ENCODE peak calls at places on chromosomes 16 and 17, in five cellular contexts. F is SK-N-SH, E is K562, Q is HepG2, P is GM12878. K is an unnamed sample.
A peak's percentile ranks its signal among the peaks of the same experiment; 100 is the strongest.

GRCh38 chr17:21286771-21287702 is 2.5 kb downstream of the MAP2K3 start:
- DNase-seq in Q (peak; percentile 33), E (no peak), P (no peak), F (no peak), K (no peak)

GRCh38 chr17:29181226-29181625 is 1.0 kb upstream of the MYO18A start:
- DNase-seq in Q (no peak), E (no peak), P (no peak), F (no peak), K (no peak)

GRCh38 chr17:54172096-54172495 is 349.4 kb downstream of the KIF2B start:
- DNase-seq in P (no peak), F (no peak), Q (no peak), E (no peak), K (no peak)

GRCh38 chr16:46885960-46886763 is 2.0 kb downstream of the GPT2 start:
- DNase-seq in P (no peak), F (peak; percentile 41), Q (no peak), E (no peak), K (no peak)

GRCh38 chr16:82720414-82720813 is 93.6 kb downstream of the CDH13 start:
- DNase-seq in E (no peak), Q (no peak), P (no peak), F (no peak), K (no peak)

GRCh38 chr17:20187049-20187448 is 177.9 kb downstream of the SPECC1 start:
- DNase-seq in Q (no peak), E (no peak), F (no peak), P (no peak), K (no peak)

GRCh38 chr16:53457670-53458069 is 23.4 kb downstream of the RBL2 start:
- DNase-seq in E (no peak), F (no peak), Q (no peak), P (peak; percentile 92), K (no peak)

GRCh38 chr16:22369221-22369811 is 5.1 kb downstream of the CDR2 start:
- DNase-seq in E (no peak), F (no peak), P (no peak), Q (peak; percentile 78), K (no peak)

GRCh38 chr16:85296859-85297698 is 184.8 kb upstream of the CIBAR2 start:
- DNase-seq in F (peak; percentile 72), P (no peak), E (peak; percentile 90), Q (peak; percentile 52), K (peak; percentile 68)

GRCh38 chr16:67571464-67571863 is 9.1 kb downstream of the CTCF start:
- DNase-seq in F (no peak), P (no peak), Q (no peak), E (no peak), K (no peak)

GRCh38 chr17:64264891-64265290 is 1.8 kb upstream of the TEX2 start:
- DNase-seq in P (no peak), Q (no peak), F (no peak), E (no peak), K (no peak)

GRCh38 chr16:10970065-10970464 is 25.7 kb downstream of the CLEC16A start:
- DNase-seq in P (no peak), Q (no peak), F (no peak), E (no peak), K (no peak)

GRCh38 chr16:47460301-47460754 is 535 bp downstream of the ITFG1 start:
- DNase-seq in Q (no peak), P (no peak), F (no peak), E (no peak), K (no peak)

GRCh38 chr17:48619821-48620496 is 4.9 kb upstream of the HOXB8 start:
- DNase-seq in P (no peak), F (no peak), Q (no peak), E (no peak), K (no peak)

GRCh38 chr16:4319454-4319853 is 3.6 kb downstream of the GLIS2 start:
- DNase-seq in E (peak; percentile 51), Q (no peak), F (no peak), P (no peak), K (no peak)

GRCh38 chr17:17159571-17159970 is 46.6 kb downstream of the PLD6 start:
- DNase-seq in Q (no peak), P (no peak), F (no peak), E (no peak), K (no peak)

GRCh38 chr17:64147110-64148016 is 17.4 kb upstream of the ERN1 start:
- DNase-seq in E (no peak), F (peak; percentile 45), Q (peak; percentile 85), P (no peak), K (no peak)

GRCh38 chr17:80708497-80708896 is 163.9 kb downstream of the RPTOR start:
- DNase-seq in F (no peak), P (no peak), Q (no peak), E (no peak), K (no peak)

GRCh38 chr17:80710716-80711115 is 166.1 kb downstream of the RPTOR start:
- DNase-seq in F (no peak), P (no peak), Q (no peak), E (no peak), K (no peak)

GRCh38 chr17:80712610-80713009 is 168.0 kb downstream of the RPTOR start:
- DNase-seq in F (no peak), Q (no peak), P (no peak), E (no peak), K (no peak)

GRCh38 chr17:80709090-80709695 is 164.6 kb downstream of the RPTOR start:
- DNase-seq in E (no peak), Q (no peak), P (no peak), F (no peak), K (no peak)

GRCh38 chr17:80712089-80712488 is 167.5 kb downstream of the RPTOR start:
- DNase-seq in P (no peak), E (no peak), Q (no peak), F (no peak), K (no peak)
- TF ChIP-seq FOXM1 in P (no peak), E (no peak), Q (no peak), F (no peak), K (no peak)

GRCh38 chr17:59839646-59840328 is 53.0 kb downstream of the TUBD1 start:
- DNase-seq in P (no peak), Q (no peak), F (no peak), E (no peak), K (no peak)

GRCh38 chr17:59840908-59841666 is 51.7 kb downstream of the TUBD1 start:
- DNase-seq in Q (no peak), P (no peak), E (no peak), F (no peak), K (no peak)

GRCh38 chr17:59838196-59838911 is 54.4 kb downstream of the TUBD1 start:
- DNase-seq in P (no peak), F (no peak), E (no peak), Q (no peak), K (no peak)

GRCh38 chr17:59840329-59840907 is 52.3 kb downstream of the TUBD1 start:
- DNase-seq in F (no peak), Q (no peak), P (no peak), E (no peak), K (no peak)

GRCh38 chr17:59837362-59838195 is 55.2 kb downstream of the TUBD1 start:
- DNase-seq in E (peak; percentile 74), P (peak; percentile 97), F (no peak), Q (peak; percentile 100), K (peak; percentile 37)
- TF ChIP-seq FOXM1 in E (no peak), P (peak; percentile 80), F (peak; percentile 89), Q (no peak), K (no peak)

DNA sequence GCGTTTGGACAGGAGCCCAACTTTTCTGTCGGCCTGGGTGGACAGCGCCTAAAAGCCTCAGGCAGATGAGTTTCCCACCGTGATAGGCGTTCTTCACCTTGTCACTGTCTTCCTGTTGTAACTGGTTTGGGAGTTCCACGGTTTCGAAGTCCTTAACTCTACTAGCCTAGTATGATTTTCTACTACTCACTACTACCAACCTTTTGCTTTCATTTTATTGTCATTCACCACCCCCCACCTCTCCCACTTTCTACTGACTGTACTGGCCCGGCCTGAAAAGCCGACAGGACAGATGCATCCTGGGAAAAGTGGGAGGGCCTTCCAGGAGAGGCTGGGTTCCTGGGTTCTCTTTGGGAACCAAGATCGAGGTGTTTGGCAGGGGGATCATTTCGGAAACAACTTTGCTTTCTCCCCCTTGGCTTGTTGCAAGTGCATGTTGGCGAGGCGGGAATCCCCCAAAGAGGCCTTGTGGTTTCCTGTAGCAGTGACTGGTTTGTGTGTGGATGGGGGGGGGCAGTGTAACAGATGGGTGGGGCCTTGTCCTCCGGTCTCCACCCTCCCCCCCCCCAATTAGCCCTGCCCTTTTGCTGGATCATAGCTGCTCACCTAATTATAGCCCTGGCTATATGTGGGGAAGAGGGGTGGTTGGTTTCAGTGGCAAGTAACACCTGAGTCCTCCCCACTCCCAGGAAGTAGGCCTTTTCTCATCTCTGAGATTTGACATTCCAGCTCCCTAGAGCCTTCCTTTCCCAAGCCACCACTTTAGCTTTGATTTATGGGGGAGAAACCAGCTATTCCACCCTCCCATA is 1.4 kb downstream of the EIF5A start:
- DNase-seq in E (peak; percentile 42), P (peak; percentile 67), F (peak; percentile 77), Q (peak; percentile 79), K (peak; percentile 58)
- TF ChIP-seq FOXM1 in E (no peak), P (peak; percentile 65), F (no peak), Q (no peak), K (no peak)

GRCh38 chr16:75402821-75403475 is 30.4 kb downstream of the CFDP1 start:
- DNase-seq in P (no peak), F (peak; percentile 50), E (peak; percentile 18), Q (peak; percentile 36), K (peak; percentile 13)
- TF ChIP-seq FOXM1 in P (no peak), F (no peak), E (no peak), Q (no peak), K (no peak)

GRCh38 chr16:9033125-9033830 is 58.2 kb upstream of the HAPSTR1 start:
- DNase-seq in P (no peak), Q (peak; percentile 76), E (peak; percentile 36), F (peak; percentile 57), K (peak; percentile 64)
- TF ChIP-seq FOXM1 in P (no peak), Q (no peak), E (no peak), F (no peak), K (no peak)